ENCODE peak calls at places on chromosome 22, in eight cellular contexts. R, K, U, H, Z, D, J and S are unnamed samples. For H3K36me3, the result is how much of the 10 kb centered on the place peaks cover.

GRCh38 chr22:44131412-44131811 is 49.3 kb upstream of the PARVG start:
- DNase-seq in R (no peak), K (no peak), U (no peak), H (no peak), Z (no peak), D (no peak), J (no peak), S (no peak)

GRCh38 chr22:18031670-18032454 is 7.5 kb upstream of the MICAL3 start:
- DNase-seq in R (peak), K (peak), U (no peak), H (no peak), Z (no peak), D (peak), J (peak), S (no peak)

GRCh38 chr22:22687638-22688500 is 43.5 kb downstream of the GGTLC2 start:
- DNase-seq in R (peak), K (peak), U (no peak), H (peak), Z (peak), D (no peak), J (no peak), S (no peak)

GRCh38 chr22:49768511-49768910 is 59.2 kb downstream of the BRD1 start:
- DNase-seq in R (peak), K (peak), U (no peak), H (no peak), Z (peak), D (peak), J (no peak), S (no peak)

GRCh38 chr22:42431401-42432019 is 693 bp downstream of the NFAM1 start:
- DNase-seq in R (no peak), K (no peak), U (no peak), H (peak), Z (no peak), D (no peak), J (no peak), S (no peak)

GRCh38 chr22:17199131-17199731 is 20.0 kb downstream of the ADA2 start:
- DNase-seq in R (peak), K (no peak), U (no peak), H (peak), Z (no peak), D (peak), J (peak), S (no peak)

GRCh38 chr22:21443057-21443734 is 24.0 kb upstream of the TMEM191C start:
- DNase-seq in R (no peak), K (peak), U (peak), H (peak), Z (peak), D (peak), J (peak), S (no peak)

GRCh38 chr22:43013355-43014061 is 1.4 kb downstream of the PACSIN2 start:
- DNase-seq in R (no peak), K (peak), U (no peak), H (no peak), Z (no peak), D (no peak), J (no peak), S (no peak)

GRCh38 chr22:40257979-40258378 is 80.3 kb downstream of the TNRC6B start:
- DNase-seq in R (peak), K (no peak), U (no peak), H (no peak), Z (no peak), D (no peak), J (no peak), S (no peak)
- H3K4me3 ChIP-seq in R (no peak), K (no peak), U (no peak), H (no peak), Z (no peak), D (no peak), J (no peak), S (no peak)

GRCh38 chr22:29312218-29313125 is 3.0 kb downstream of the RASL10A start:
- DNase-seq in R (no peak), K (no peak), U (no peak), H (no peak), Z (no peak), D (no peak), J (no peak), S (no peak)

GRCh38 chr22:29314074-29314473 is 1.4 kb downstream of the RASL10A start:
- DNase-seq in R (no peak), K (no peak), U (no peak), H (no peak), Z (peak), D (no peak), J (no peak), S (no peak)

GRCh38 chr22:29314537-29315285 is 786 bp downstream of the RASL10A start:
- DNase-seq in R (no peak), K (no peak), U (no peak), H (peak), Z (no peak), D (no peak), J (no peak), S (no peak)

GRCh38 chr22:29311468-29312217 is 3.9 kb downstream of the RASL10A start:
- DNase-seq in R (no peak), K (no peak), U (no peak), H (no peak), Z (peak), D (no peak), J (no peak), S (no peak)

DNA sequence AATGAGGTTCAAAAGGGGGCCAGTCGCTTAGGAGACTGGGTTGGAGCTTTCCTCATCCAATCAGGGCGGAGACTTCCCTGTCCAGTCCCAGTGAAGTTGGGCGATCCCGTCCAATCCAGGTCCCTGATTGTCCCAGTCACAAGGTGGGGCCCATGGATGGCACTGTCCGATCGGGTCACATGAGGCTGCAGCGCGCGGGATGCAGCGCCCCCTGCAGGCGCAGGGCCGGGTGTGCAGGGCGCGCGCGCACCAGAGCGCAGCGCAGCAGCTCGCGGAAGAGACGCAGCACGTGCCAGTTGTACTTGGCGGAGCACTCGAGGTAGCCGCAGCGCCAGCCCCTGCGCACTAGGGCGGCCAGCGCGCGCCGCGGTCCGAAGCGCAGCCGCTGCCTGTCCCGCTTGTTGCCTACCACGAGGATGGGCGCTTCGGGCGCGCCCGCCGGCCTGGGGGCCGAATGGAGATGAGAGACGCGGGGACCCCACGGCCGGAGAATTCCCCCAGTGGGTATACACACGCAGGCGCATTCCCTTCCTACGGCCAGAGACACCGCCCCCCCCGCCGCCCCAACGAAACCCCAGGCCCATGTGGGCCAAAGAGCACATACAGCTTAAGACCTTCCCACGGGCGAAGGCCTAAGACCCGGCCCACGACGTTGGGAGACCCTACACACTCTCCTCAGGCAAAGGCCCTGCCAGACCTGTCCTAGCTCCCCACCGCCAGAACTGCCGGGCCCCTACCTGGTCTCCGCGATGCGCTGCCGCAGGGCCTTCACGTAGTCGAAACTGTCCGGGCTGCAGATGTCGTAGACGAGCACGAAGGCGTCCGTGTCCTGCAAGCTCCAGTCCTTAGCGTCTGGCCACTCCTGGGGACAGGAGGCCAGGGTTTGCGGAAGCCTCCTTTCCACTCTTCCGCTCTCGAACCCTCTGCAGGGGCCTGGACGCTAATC is 2.1 kb downstream of the RASL10A start:
- DNase-seq in R (peak), K (peak), U (peak), H (peak), Z (no peak), D (no peak), J (no peak), S (peak)
- TF ChIP-seq CTCF in R (peak), K (peak), U (peak), H (peak), Z (peak), D (peak), J (peak), S (peak)

GRCh38 chr22:20057596-20058268 is 22.3 kb upstream of the DGCR8 start:
- DNase-seq in R (no peak), K (no peak), U (no peak), H (no peak), Z (no peak), D (no peak), J (no peak), S (no peak)
- H3K36me3 ChIP-seq in R (under half), K (under half), U (half or more), H (under half), Z (half or more), D (under half), J (under half), S (under half)

GRCh38 chr22:46857142-46857825 is 94.8 kb downstream of the TBC1D22A start:
- DNase-seq in R (peak), K (no peak), U (no peak), H (peak), Z (no peak), D (no peak), J (no peak), S (no peak)
- H3K4me3 ChIP-seq in R (no peak), K (no peak), U (no peak), H (no peak), Z (no peak), D (no peak), J (no peak), S (no peak)

GRCh38 chr22:31753634-31754471 is at the start of gene DEPDC5:
- DNase-seq in R (peak), K (peak), U (peak), H (peak), Z (peak), D (peak), J (peak), S (peak)
- TF ChIP-seq CTCF in R (no peak), K (no peak), U (no peak), H (no peak), Z (no peak), D (no peak), J (peak), S (no peak)

DNA sequence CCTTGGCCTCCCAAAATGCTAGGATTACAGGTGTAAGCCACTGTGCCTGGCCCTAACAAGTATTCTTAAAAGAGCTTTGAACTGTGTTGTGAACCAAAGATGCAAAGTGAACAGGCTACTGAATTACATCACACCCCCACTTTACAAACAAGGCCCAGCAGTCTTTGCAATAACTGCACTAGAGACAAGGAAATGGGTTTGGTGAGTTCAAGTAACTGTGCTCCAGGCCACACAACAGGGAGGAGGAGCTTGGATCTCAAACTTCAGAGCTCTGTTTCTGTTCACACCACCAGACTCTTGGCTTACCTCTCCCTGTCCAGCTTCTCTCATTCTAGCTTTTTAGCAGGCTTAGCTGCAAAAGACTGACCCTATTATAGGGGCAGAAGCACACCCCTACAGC is 30.4 kb upstream of the RASL10A start:
- DNase-seq in R (no peak), K (no peak), U (no peak), H (no peak), Z (no peak), D (no peak), J (no peak), S (no peak)
- H3K36me3 ChIP-seq in R (under half), K (under half), U (half or more), H (half or more), Z (half or more), D (under half), J (under half), S (half or more)